ENCODE peak calls at places on chromosomes 13 and 19, in ten cellular contexts. G, M, J, L, T, P, Q, W, Y and D are unnamed samples. For H3K9me3, the result is how much of the 10 kb centered on the place peaks cover.

GRCh38 chr13:50829896-50830295 is 13.6 kb downstream of the DLEU7 start:
- DNase-seq in Q (no peak), T (no peak), P (no peak), Y (peak), M (no peak), J (no peak), W (no peak), L (peak), G (no peak), D (no peak)

GRCh38 chr19:16794456-16794855 is 34.7 kb upstream of the SIN3B start:
- DNase-seq in W (no peak), G (no peak), T (peak), Y (no peak), J (no peak), Q (no peak), M (no peak), P (no peak), L (no peak), D (no peak)

GRCh38 chr13:99501952-99502310 is 659 bp downstream of the TM9SF2 start:
- DNase-seq in W (no peak), P (peak), Y (peak), M (no peak), Q (no peak), J (no peak), T (no peak), G (no peak), L (peak), D (no peak)

GRCh38 chr13:114016321-114017027 is 42.6 kb upstream of the C13orf46 start:
- DNase-seq in Q (no peak), P (no peak), Y (no peak), L (no peak), G (no peak), T (no peak), J (no peak), M (no peak), W (no peak), D (no peak)

GRCh38 chr19:40443131-40443929 is 805 bp downstream of the SERTAD3 start:
- DNase-seq in Y (peak), L (peak), P (peak), M (peak), J (peak), Q (peak), G (peak), T (peak), W (peak), D (peak)

GRCh38 chr19:23772668-23773063 is 14.0 kb upstream of the ZNF681 start:
- DNase-seq in Y (no peak), Q (no peak), M (no peak), G (peak), T (no peak), L (no peak), P (no peak), J (no peak), W (no peak), D (no peak)

GRCh38 chr13:80888421-80888820 is 547.5 kb upstream of the SPRY2 start:
- DNase-seq in J (no peak), G (no peak), L (no peak), Q (no peak), M (no peak), W (no peak), T (no peak), Y (no peak), P (no peak), D (no peak)

GRCh38 chr13:79810671-79811070 is 329.7 kb downstream of the NDFIP2 start:
- DNase-seq in Y (peak), P (no peak), M (no peak), G (no peak), J (no peak), Q (no peak), L (peak), W (no peak), T (no peak), D (no peak)

GRCh38 chr19:39731685-39732084 is 6.1 kb downstream of the CLC start:
- DNase-seq in Y (no peak), Q (no peak), P (no peak), L (no peak), G (no peak), J (no peak), W (no peak), T (no peak), M (no peak), D (no peak)

GRCh38 chr19:35212241-35212640 is 16.3 kb downstream of the FAM187B start:
- DNase-seq in T (peak), P (no peak), J (no peak), G (no peak), M (no peak), W (peak), Y (no peak), L (no peak), Q (no peak), D (no peak)

GRCh38 chr13:31264146-31264545 is 64.4 kb downstream of the B3GLCT start:
- DNase-seq in P (no peak), Y (no peak), G (no peak), Q (no peak), J (no peak), L (no peak), W (no peak), T (no peak), M (no peak), D (no peak)

GRCh38 chr13:31263346-31263745 is 63.6 kb downstream of the B3GLCT start:
- DNase-seq in P (no peak), L (no peak), W (no peak), Y (no peak), M (no peak), Q (no peak), T (no peak), G (no peak), J (no peak), D (no peak)

GRCh38 chr13:31261241-31261640 is 61.5 kb downstream of the B3GLCT start:
- DNase-seq in Y (no peak), L (no peak), T (no peak), G (no peak), M (no peak), Q (no peak), P (no peak), W (no peak), J (no peak), D (no peak)
- H3K4me3 ChIP-seq in Y (no peak), L (no peak), T (no peak), G (no peak), M (no peak), Q (no peak), P (no peak), W (no peak), J (no peak), D (no peak)

GRCh38 chr19:11673608-11674041 is 65.1 kb downstream of the ZNF823 start:
- DNase-seq in Y (peak), W (no peak), G (peak), T (peak), Q (no peak), M (peak), J (no peak), P (peak), L (peak), D (peak)
- H3K9me3 ChIP-seq in Y (under half), W (under half), G (under half), T (half or more), Q (under half), M (under half), J (under half), P (under half), L (under half), D (under half)

GRCh38 chr13:106515635-106516254 is 19.7 kb downstream of the EFNB2 start:
- DNase-seq in Q (no peak), M (no peak), J (no peak), G (no peak), Y (no peak), T (no peak), W (no peak), P (no peak), L (no peak), D (no peak)
- H3K4me3 ChIP-seq in Q (no peak), M (no peak), J (no peak), G (no peak), Y (no peak), T (no peak), W (no peak), P (no peak), L (no peak), D (no peak)

DNA sequence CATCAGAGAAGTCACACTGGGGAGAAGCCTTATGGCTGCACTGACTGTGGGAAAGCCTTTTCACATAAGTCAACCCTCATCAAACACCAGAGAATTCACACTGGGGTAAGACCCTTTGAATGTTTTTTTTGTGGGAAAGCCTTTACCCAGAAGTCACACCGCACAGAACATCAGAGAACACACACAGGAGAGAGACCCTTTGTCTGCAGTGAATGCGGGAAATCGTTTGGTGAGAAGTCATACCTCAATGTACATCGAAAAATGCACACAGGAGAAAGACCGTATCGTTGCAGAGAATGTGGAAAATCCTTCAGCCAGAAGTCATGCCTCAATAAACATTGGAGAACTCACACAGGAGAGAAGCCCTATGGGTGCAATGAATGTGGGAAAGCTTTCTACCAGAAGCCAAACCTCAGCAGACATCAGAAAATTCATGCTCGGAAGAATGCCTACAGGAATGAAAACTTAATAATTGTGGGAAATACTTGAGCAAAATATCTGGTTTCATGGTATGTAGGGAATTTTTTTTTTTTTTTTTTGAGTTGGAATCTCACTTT is 30.7 kb downstream of the ZNF793 start:
- DNase-seq in J (no peak), W (no peak), M (no peak), T (no peak), P (no peak), G (no peak), L (peak), Y (peak), Q (no peak), D (no peak)
- H3K9me3 ChIP-seq in J (half or more), W (half or more), M (half or more), T (half or more), P (under half), G (under half), L (under half), Y (half or more), Q (under half), D (under half)

DNA sequence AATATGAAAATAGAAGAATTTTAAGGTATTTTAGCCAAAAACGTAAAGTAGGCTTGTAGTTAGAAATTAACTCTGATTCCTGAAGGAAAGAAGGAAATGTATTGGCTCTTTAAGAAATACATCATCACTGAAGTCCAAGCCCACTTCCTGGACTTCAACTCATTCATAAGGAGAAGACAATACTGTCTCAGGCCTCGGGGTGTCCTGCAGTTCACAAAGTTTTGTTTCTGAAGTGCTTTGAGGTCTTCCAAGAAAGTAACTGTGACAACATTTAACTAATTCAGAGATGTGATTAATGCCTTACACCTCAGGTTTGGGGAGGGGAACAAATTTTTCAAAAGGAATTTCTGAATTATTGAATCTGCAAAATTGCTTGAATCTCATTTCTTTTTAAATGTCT is 65.8 kb upstream of the STARD13 start:
- DNase-seq in P (no peak), L (peak), M (no peak), W (no peak), T (no peak), G (no peak), J (no peak), Y (peak), Q (no peak), D (peak)
- H3K4me3 ChIP-seq in P (no peak), L (peak), M (no peak), W (peak), T (no peak), G (no peak), J (no peak), Y (peak), Q (no peak), D (peak)

DNA sequence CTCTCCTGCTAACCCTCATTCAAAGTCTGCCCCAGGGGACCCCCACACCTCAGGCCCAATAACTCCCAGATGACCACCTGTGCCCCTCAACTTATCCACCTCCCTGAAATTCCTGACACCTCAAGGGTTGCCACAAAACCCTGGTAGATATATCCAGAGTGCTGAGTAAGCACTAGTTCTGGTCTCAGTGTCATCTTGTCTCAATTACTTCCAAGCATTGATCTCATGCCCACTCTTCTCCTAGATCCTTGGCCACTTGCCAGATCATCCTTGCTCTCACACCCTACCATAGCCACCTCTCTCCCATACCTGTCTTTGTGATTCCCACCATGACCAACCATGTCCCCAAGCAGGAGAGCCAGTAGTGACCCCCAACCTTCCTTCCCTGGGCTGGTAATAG is 2.0 kb downstream of the ZNF416 start:
- DNase-seq in Y (no peak), L (no peak), T (no peak), M (no peak), J (no peak), W (no peak), P (no peak), G (no peak), Q (no peak), D (no peak)
- H3K9me3 ChIP-seq in Y (half or more), L (under half), T (half or more), M (half or more), J (half or more), W (half or more), P (under half), G (half or more), Q (under half), D (half or more)

GRCh38 chr19:49473868-49474544 is at the start of gene FLT3LG:
- DNase-seq in Y (peak), W (peak), L (peak), Q (peak), J (peak), M (peak), T (peak), G (peak), P (peak), D (peak)
- H3K4me3 ChIP-seq in Y (peak), W (peak), L (peak), Q (peak), J (peak), M (peak), T (no peak), G (peak), P (peak), D (peak)

GRCh38 chr13:20808874-20809273 is 35.1 kb upstream of the EEF1AKMT1 start:
- DNase-seq in G (no peak), L (no peak), T (no peak), W (no peak), J (no peak), Q (no peak), P (no peak), Y (no peak), M (no peak), D (no peak)
- H3K9me3 ChIP-seq in G (under half), L (under half), T (under half), W (under half), J (under half), Q (under half), P (under half), Y (under half), M (under half), D (under half)

GRCh38 chr19:782195-783043 is 14.8 kb upstream of the PTBP1 start:
- DNase-seq in G (no peak), J (no peak), W (no peak), T (peak), Q (no peak), P (peak), L (peak), Y (peak), M (no peak), D (peak)

GRCh38 chr19:787551-787950 is 9.7 kb upstream of the PTBP1 start:
- DNase-seq in Q (no peak), M (no peak), T (no peak), Y (no peak), P (no peak), J (no peak), L (no peak), W (no peak), G (no peak), D (no peak)

GRCh38 chr19:781800-782194 is 15.5 kb upstream of the PTBP1 start:
- DNase-seq in G (no peak), P (no peak), Y (no peak), W (no peak), T (no peak), J (no peak), Q (no peak), L (no peak), M (no peak), D (no peak)

GRCh38 chr19:780935-781334 is 16.3 kb upstream of the PTBP1 start:
- DNase-seq in L (no peak), W (no peak), P (no peak), T (no peak), J (no peak), Y (no peak), M (no peak), Q (no peak), G (no peak), D (no peak)

GRCh38 chr19:784541-784940 is 12.7 kb upstream of the PTBP1 start:
- DNase-seq in Y (no peak), G (no peak), W (no peak), Q (no peak), T (no peak), M (no peak), P (no peak), L (no peak), J (no peak), D (no peak)
- H3K4me3 ChIP-seq in Y (no peak), G (no peak), W (no peak), Q (no peak), T (peak), M (no peak), P (no peak), L (no peak), J (no peak), D (no peak)

DNA sequence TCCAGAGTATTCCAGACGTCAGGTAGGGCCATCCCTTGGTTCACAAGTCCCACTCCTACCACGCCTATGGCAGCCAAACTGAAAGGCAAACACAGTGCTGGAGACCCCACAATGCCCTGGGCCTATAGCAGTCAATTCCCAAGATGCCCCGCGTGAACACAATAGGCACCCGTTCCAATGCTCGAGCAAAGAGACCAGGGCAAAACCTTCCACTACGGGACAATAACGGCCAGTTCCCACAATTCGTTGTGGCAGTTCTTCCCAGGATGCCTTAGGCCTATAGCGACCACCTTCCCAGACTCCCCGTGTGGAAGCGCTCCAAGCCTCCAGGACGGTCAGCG is 538 bp downstream of the ZNF428 start:
- DNase-seq in T (no peak), P (no peak), W (no peak), M (peak), Q (peak), G (no peak), L (peak), J (no peak), Y (no peak), D (peak)
- H3K9me3 ChIP-seq in T (under half), P (under half), W (under half), M (under half), Q (under half), G (under half), L (under half), J (under half), Y (under half), D (under half)